ENCODE peak calls at places on chromosomes 7 and 10, in five cellular contexts. One of them, this sample, is unnamed.
A peak's percentile ranks its signal among the peaks of the same experiment; 100 is the strongest.

GRCh38 chr10:88062798-88063472 is 199.5 kb downstream of the PTEN start:
- DNase-seq in A549: peak; percentile 27
- DNase-seq in WTC11: no peak
- DNase-seq in K562: no peak
- DNase-seq in HepG2: peak; percentile 56
- DNase-seq in this sample: peak; percentile 69

GRCh38 chr10:4512557-4513286 is 313.3 kb upstream of the AKR1E2 start:
- DNase-seq in A549: peak; percentile 75
- DNase-seq in WTC11: peak; percentile 36
- DNase-seq in K562: no peak
- DNase-seq in HepG2: peak; percentile 2
- DNase-seq in this sample: peak; percentile 54

GRCh38 chr7:39617010-39617409 is 6.4 kb upstream of the RALA start:
- DNase-seq in A549: no peak
- DNase-seq in WTC11: no peak
- DNase-seq in K562: no peak
- DNase-seq in HepG2: no peak
- DNase-seq in this sample: no peak

GRCh38 chr10:133334495-133335237 is 2.0 kb downstream of the CALY start:
- DNase-seq in A549: peak; percentile 61
- DNase-seq in WTC11: no peak
- DNase-seq in K562: no peak
- DNase-seq in HepG2: no peak
- DNase-seq in this sample: no peak

GRCh38 chr7:40799-41750 is 151.3 kb upstream of the FAM20C start:
- DNase-seq in A549: no peak
- DNase-seq in WTC11: no peak
- DNase-seq in K562: no peak
- DNase-seq in HepG2: no peak
- DNase-seq in this sample: no peak

GRCh38 chr7:157495594-157495993 is 158.8 kb downstream of the DNAJB6 start:
- DNase-seq in A549: no peak
- DNase-seq in WTC11: no peak
- DNase-seq in K562: no peak
- DNase-seq in HepG2: no peak
- DNase-seq in this sample: no peak

GRCh38 chr10:102704915-102705314 is 9.3 kb downstream of the ARL3 start:
- DNase-seq in A549: no peak
- DNase-seq in WTC11: no peak
- DNase-seq in K562: no peak
- DNase-seq in HepG2: peak; percentile 25
- DNase-seq in this sample: no peak

GRCh38 chr10:34710391-34710751 is 104.7 kb downstream of the PARD3 start:
- DNase-seq in A549: peak; percentile 46
- DNase-seq in WTC11: no peak
- DNase-seq in K562: no peak
- DNase-seq in HepG2: no peak
- DNase-seq in this sample: peak; percentile 59

GRCh38 chr7:156640949-156641485 is 443 bp downstream of the RNF32 start:
- DNase-seq in A549: peak; percentile 53
- DNase-seq in WTC11: no peak
- DNase-seq in K562: no peak
- DNase-seq in HepG2: no peak
- DNase-seq in this sample: no peak

GRCh38 chr10:12193193-12193592 is 2.5 kb downstream of the NUDT5 start:
- DNase-seq in A549: no peak
- DNase-seq in WTC11: no peak
- DNase-seq in K562: no peak
- DNase-seq in HepG2: no peak
- DNase-seq in this sample: no peak

GRCh38 chr10:132876131-132876860 is 66.1 kb downstream of the CFAP46 start:
- DNase-seq in A549: no peak
- DNase-seq in WTC11: peak; percentile 6
- DNase-seq in K562: no peak
- DNase-seq in HepG2: no peak
- DNase-seq in this sample: no peak

GRCh38 chr10:7408003-7408493 is 2.8 kb downstream of the SFMBT2 start:
- DNase-seq in A549: peak; percentile 16
- DNase-seq in WTC11: peak; percentile 43
- DNase-seq in K562: no peak
- DNase-seq in HepG2: no peak
- DNase-seq in this sample: peak; percentile 12

GRCh38 chr7:15839415-15840100 is 153.1 kb upstream of the MEOX2 start:
- DNase-seq in A549: no peak
- DNase-seq in WTC11: peak; percentile 72
- DNase-seq in K562: no peak
- DNase-seq in HepG2: no peak
- DNase-seq in this sample: peak; percentile 78

GRCh38 chr10:57867226-57867625 is 400.5 kb downstream of the IPMK start:
- DNase-seq in A549: no peak
- DNase-seq in WTC11: no peak
- DNase-seq in K562: no peak
- DNase-seq in HepG2: no peak
- DNase-seq in this sample: no peak

GRCh38 chr7:39832519-39833085 is 117.5 kb upstream of the CDK13 start:
- DNase-seq in A549: no peak
- DNase-seq in WTC11: no peak
- DNase-seq in K562: no peak
- DNase-seq in HepG2: no peak
- DNase-seq in this sample: no peak

GRCh38 chr7:140587243-140587642 is 53.4 kb downstream of the DENND2A start:
- DNase-seq in A549: no peak
- DNase-seq in WTC11: no peak
- DNase-seq in K562: no peak
- DNase-seq in HepG2: no peak
- DNase-seq in this sample: no peak

GRCh38 chr7:102227371-102227770 is 59.3 kb upstream of the SH2B2 start:
- DNase-seq in A549: no peak
- DNase-seq in WTC11: no peak
- DNase-seq in K562: no peak
- DNase-seq in HepG2: no peak
- DNase-seq in this sample: no peak

GRCh38 chr10:43846187-43846680 is 197.6 kb upstream of the ZNF32 start:
- DNase-seq in A549: no peak
- DNase-seq in WTC11: no peak
- DNase-seq in K562: no peak
- DNase-seq in HepG2: no peak
- DNase-seq in this sample: peak; percentile 73

GRCh38 chr7:69199048-69199447 is 399.2 kb upstream of the AUTS2 start:
- DNase-seq in A549: no peak
- DNase-seq in WTC11: no peak
- DNase-seq in K562: no peak
- DNase-seq in HepG2: no peak
- DNase-seq in this sample: no peak

GRCh38 chr7:42143605-42144252 is 93.3 kb downstream of the GLI3 start:
- DNase-seq in A549: no peak
- DNase-seq in WTC11: no peak
- DNase-seq in K562: no peak
- DNase-seq in HepG2: no peak
- DNase-seq in this sample: peak; percentile 45

GRCh38 chr7:96691692-96692091 is 18.0 kb downstream of the SEM1 start:
- DNase-seq in A549: no peak
- DNase-seq in WTC11: no peak
- DNase-seq in K562: no peak
- DNase-seq in HepG2: no peak
- DNase-seq in this sample: no peak

GRCh38 chr7:156731651-156732050 is 91.1 kb downstream of the RNF32 start:
- DNase-seq in A549: no peak
- DNase-seq in WTC11: no peak
- DNase-seq in K562: no peak
- DNase-seq in HepG2: no peak
- DNase-seq in this sample: no peak

GRCh38 chr7:27685209-27685608 is 22.5 kb upstream of the HIBADH start:
- DNase-seq in A549: no peak
- DNase-seq in WTC11: no peak
- DNase-seq in K562: no peak
- DNase-seq in HepG2: no peak
- DNase-seq in this sample: no peak

GRCh38 chr7:100102950-100103840 is 1.8 kb downstream of the AP4M1 start:
- DNase-seq in A549: no peak
- DNase-seq in WTC11: no peak
- DNase-seq in K562: no peak
- DNase-seq in HepG2: no peak
- DNase-seq in this sample: no peak

GRCh38 chr10:102757323-102757722 is 13.6 kb downstream of the WBP1L start:
- DNase-seq in A549: no peak
- DNase-seq in WTC11: no peak
- DNase-seq in K562: no peak
- DNase-seq in HepG2: no peak
- DNase-seq in this sample: no peak

GRCh38 chr7:99459087-99459486 is 6.9 kb downstream of the ATP5MF start:
- DNase-seq in A549: peak; percentile 63
- DNase-seq in WTC11: peak; percentile 45
- DNase-seq in K562: no peak
- DNase-seq in HepG2: peak; percentile 35
- DNase-seq in this sample: peak; percentile 17

GRCh38 chr10:6044651-6045599 is 17.2 kb downstream of the IL2RA start:
- DNase-seq in A549: no peak
- DNase-seq in WTC11: no peak
- DNase-seq in K562: no peak
- DNase-seq in HepG2: no peak
- DNase-seq in this sample: no peak

GRCh38 chr7:48251766-48252165 is 80.5 kb downstream of the ABCA13 start:
- DNase-seq in A549: no peak
- DNase-seq in WTC11: no peak
- DNase-seq in K562: no peak
- DNase-seq in HepG2: no peak
- DNase-seq in this sample: no peak

GRCh38 chr7:15874774-15875173 is 188.3 kb upstream of the MEOX2 start:
- DNase-seq in A549: no peak
- DNase-seq in WTC11: no peak
- DNase-seq in K562: no peak
- DNase-seq in HepG2: no peak
- DNase-seq in this sample: peak; percentile 45

GRCh38 chr10:64896582-64896981 is 1375.4 kb downstream of the REEP3 start:
- DNase-seq in A549: no peak
- DNase-seq in WTC11: no peak
- DNase-seq in K562: no peak
- DNase-seq in HepG2: no peak
- DNase-seq in this sample: no peak

GRCh38 chr7:260441-261281 is 29.3 kb upstream of the FOXL3 start:
- DNase-seq in A549: no peak
- DNase-seq in WTC11: no peak
- DNase-seq in K562: no peak
- DNase-seq in HepG2: no peak
- DNase-seq in this sample: no peak

GRCh38 chr10:61612009-61612408 is 50.7 kb upstream of the CABCOCO1 start:
- DNase-seq in A549: no peak
- DNase-seq in WTC11: no peak
- DNase-seq in K562: no peak
- DNase-seq in HepG2: no peak
- DNase-seq in this sample: no peak

DNA sequence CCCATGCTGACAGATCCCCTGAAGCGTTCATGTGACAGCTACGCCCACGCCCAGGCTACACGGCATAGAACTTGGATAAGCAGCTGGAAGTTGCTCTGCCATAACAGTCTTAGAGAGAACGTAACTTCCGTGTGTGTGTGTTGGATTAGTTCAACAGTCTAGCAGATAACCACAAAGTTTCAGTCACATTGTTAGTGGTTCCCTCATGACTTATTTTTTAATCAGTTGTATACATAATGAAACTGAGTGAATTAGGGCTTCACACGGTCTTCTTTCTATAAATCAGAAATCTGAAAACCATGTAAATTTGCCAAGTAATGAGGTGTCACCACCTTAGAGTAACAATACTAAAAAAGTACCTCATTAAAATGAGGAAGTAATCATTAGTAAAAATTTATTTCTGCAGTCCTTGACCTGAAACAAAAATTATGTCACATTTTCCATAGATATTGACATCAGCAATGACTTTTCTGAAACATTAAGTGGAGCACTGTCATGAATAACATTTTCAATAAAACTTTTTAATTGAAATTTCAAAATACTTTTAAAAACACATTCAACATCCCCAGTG is 21.7 kb upstream of the MACC1 start:
- DNase-seq in A549: no peak
- DNase-seq in WTC11: no peak
- DNase-seq in K562: peak; percentile 55
- DNase-seq in HepG2: no peak
- DNase-seq in this sample: no peak
- TF ChIP-seq JUN in A549: no peak
- TF ChIP-seq JUN in WTC11: no peak
- TF ChIP-seq JUN in K562: no peak
- TF ChIP-seq JUN in HepG2: no peak
- TF ChIP-seq JUN in this sample: no peak

DNA sequence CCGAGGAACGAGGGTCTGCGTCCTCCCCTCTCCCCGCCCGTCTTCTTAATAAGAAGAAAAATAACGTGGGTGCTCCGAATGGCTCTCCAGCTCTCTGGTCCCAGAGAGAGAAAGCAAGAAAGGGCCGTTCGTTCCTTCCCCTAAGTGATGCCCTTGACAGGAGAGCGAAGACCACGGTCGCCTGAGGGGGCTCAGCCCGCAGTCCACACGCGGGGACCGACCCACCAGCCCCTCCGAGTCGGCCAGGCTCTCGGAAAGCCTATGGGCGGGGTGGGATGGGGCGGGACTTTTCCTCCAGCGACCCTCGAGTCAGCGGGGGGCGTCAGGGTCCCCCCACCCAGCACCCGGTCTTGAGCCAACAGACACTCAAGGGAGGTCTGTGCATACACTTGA is 53.2 kb upstream of the FHIP2A start:
- DNase-seq in A549: no peak
- DNase-seq in WTC11: no peak
- DNase-seq in K562: no peak
- DNase-seq in HepG2: no peak
- DNase-seq in this sample: no peak
- TF ChIP-seq MAX in A549: no peak
- TF ChIP-seq MAX in WTC11: no peak
- TF ChIP-seq MAX in K562: no peak
- TF ChIP-seq MAX in HepG2: no peak
- TF ChIP-seq MAX in this sample: no peak

GRCh38 chr10:21681156-21681555 is 147.1 kb downstream of the MLLT10 start:
- DNase-seq in A549: no peak
- DNase-seq in WTC11: no peak
- DNase-seq in K562: no peak
- DNase-seq in HepG2: no peak
- DNase-seq in this sample: no peak
- TF ChIP-seq JUN in A549: no peak
- TF ChIP-seq JUN in WTC11: no peak
- TF ChIP-seq JUN in K562: no peak
- TF ChIP-seq JUN in HepG2: no peak
- TF ChIP-seq JUN in this sample: no peak

GRCh38 chr7:22676385-22676784 is 50.6 kb upstream of the IL6 start:
- DNase-seq in A549: no peak
- DNase-seq in WTC11: no peak
- DNase-seq in K562: no peak
- DNase-seq in HepG2: no peak
- DNase-seq in this sample: no peak
- TF ChIP-seq MAX in A549: no peak
- TF ChIP-seq MAX in WTC11: no peak
- TF ChIP-seq MAX in K562: no peak
- TF ChIP-seq MAX in HepG2: no peak
- TF ChIP-seq MAX in this sample: no peak

This sample was measured in endothelial cell of umbilical vein.